ENCODE peak calls at places on chromosome 9, in eight cellular contexts. One of them, this sample, is unnamed.
A peak's percentile ranks its signal among the peaks of the same experiment; 100 is the strongest.

GRCh38 chr9:27939186-27939585 is 365.9 kb upstream of the C9orf72 start:
- DNase-seq in caudate nucleus: no peak
- DNase-seq in ovary: no peak
- DNase-seq in H7: no peak
- DNase-seq in GM03348: no peak
- DNase-seq in AG08395: no peak
- DNase-seq in breast epithelium: no peak
- DNase-seq in AG08396: no peak
- DNase-seq in this sample: no peak

GRCh38 chr9:6909186-6909585 is 151.4 kb downstream of the KDM4C start:
- DNase-seq in breast epithelium: no peak
- DNase-seq in H7: no peak
- DNase-seq in ovary: no peak
- DNase-seq in AG08396: no peak
- DNase-seq in AG08395: no peak
- DNase-seq in GM03348: no peak
- DNase-seq in caudate nucleus: no peak
- DNase-seq in this sample: no peak

GRCh38 chr9:36218411-36218901 is 27.7 kb downstream of the CLTA start:
- DNase-seq in breast epithelium: peak; percentile 44
- DNase-seq in AG08395: no peak
- DNase-seq in caudate nucleus: no peak
- DNase-seq in AG08396: no peak
- DNase-seq in ovary: no peak
- DNase-seq in GM03348: no peak
- DNase-seq in H7: no peak
- DNase-seq in this sample: no peak

GRCh38 chr9:127388856-127389238 is 8.1 kb upstream of the SLC2A8 start:
- DNase-seq in H7: no peak
- DNase-seq in ovary: no peak
- DNase-seq in AG08395: no peak
- DNase-seq in GM03348: no peak
- DNase-seq in AG08396: no peak
- DNase-seq in breast epithelium: no peak
- DNase-seq in caudate nucleus: no peak
- DNase-seq in this sample: no peak

GRCh38 chr9:137484551-137485315 is 25.6 kb upstream of the NSMF start:
- DNase-seq in AG08395: no peak
- DNase-seq in caudate nucleus: no peak
- DNase-seq in ovary: peak; percentile 7
- DNase-seq in AG08396: no peak
- DNase-seq in H7: peak; percentile 54
- DNase-seq in breast epithelium: no peak
- DNase-seq in GM03348: no peak
- DNase-seq in this sample: no peak

GRCh38 chr9:31119882-31120481 is 1264.5 kb upstream of the ACO1 start:
- DNase-seq in GM03348: peak; percentile 18
- DNase-seq in H7: peak; percentile 1
- DNase-seq in AG08395: no peak
- DNase-seq in AG08396: no peak
- DNase-seq in breast epithelium: no peak
- DNase-seq in caudate nucleus: no peak
- DNase-seq in ovary: no peak
- DNase-seq in this sample: no peak

GRCh38 chr9:129006328-129007034 is 21.6 kb downstream of the SH3GLB2 start:
- DNase-seq in breast epithelium: peak; percentile 53
- DNase-seq in AG08396: peak; percentile 89
- DNase-seq in caudate nucleus: peak; percentile 32
- DNase-seq in H7: peak; percentile 95
- DNase-seq in ovary: peak; percentile 66
- DNase-seq in GM03348: peak; percentile 93
- DNase-seq in AG08395: peak; percentile 90
- DNase-seq in this sample: peak; percentile 61

GRCh38 chr9:89448381-89448780 is 49.5 kb downstream of the SEMA4D start:
- DNase-seq in H7: no peak
- DNase-seq in ovary: no peak
- DNase-seq in GM03348: no peak
- DNase-seq in AG08395: no peak
- DNase-seq in breast epithelium: no peak
- DNase-seq in caudate nucleus: peak; percentile 81
- DNase-seq in AG08396: no peak
- DNase-seq in this sample: no peak

GRCh38 chr9:109460576-109460975 is 37.5 kb downstream of the PTPN3 start:
- DNase-seq in caudate nucleus: no peak
- DNase-seq in breast epithelium: no peak
- DNase-seq in GM03348: no peak
- DNase-seq in ovary: no peak
- DNase-seq in AG08396: no peak
- DNase-seq in H7: no peak
- DNase-seq in AG08395: no peak
- DNase-seq in this sample: no peak

GRCh38 chr9:35852876-35853865 is 17.0 kb downstream of the OR13J1 start:
- DNase-seq in AG08395: no peak
- DNase-seq in GM03348: no peak
- DNase-seq in ovary: no peak
- DNase-seq in AG08396: no peak
- DNase-seq in breast epithelium: peak; percentile 11
- DNase-seq in H7: no peak
- DNase-seq in caudate nucleus: no peak
- DNase-seq in this sample: no peak

GRCh38 chr9:104144336-104144735 is 50.2 kb downstream of the SMC2 start:
- DNase-seq in ovary: no peak
- DNase-seq in caudate nucleus: no peak
- DNase-seq in breast epithelium: no peak
- DNase-seq in GM03348: no peak
- DNase-seq in AG08396: no peak
- DNase-seq in H7: no peak
- DNase-seq in AG08395: no peak
- DNase-seq in this sample: no peak

GRCh38 chr9:84212224-84212623 is 128.3 kb downstream of the SLC28A3 start:
- DNase-seq in AG08395: no peak
- DNase-seq in breast epithelium: no peak
- DNase-seq in GM03348: no peak
- DNase-seq in ovary: no peak
- DNase-seq in AG08396: no peak
- DNase-seq in H7: no peak
- DNase-seq in caudate nucleus: no peak
- DNase-seq in this sample: no peak

GRCh38 chr9:100324594-100325200 is 28.0 kb downstream of the TEX10 start:
- DNase-seq in AG08396: no peak
- DNase-seq in breast epithelium: no peak
- DNase-seq in GM03348: peak; percentile 44
- DNase-seq in H7: no peak
- DNase-seq in caudate nucleus: no peak
- DNase-seq in ovary: no peak
- DNase-seq in AG08395: peak; percentile 40
- DNase-seq in this sample: no peak

GRCh38 chr9:130204341-130204740 is 32.1 kb downstream of the NCS1 start:
- DNase-seq in caudate nucleus: no peak
- DNase-seq in ovary: no peak
- DNase-seq in H7: no peak
- DNase-seq in breast epithelium: no peak
- DNase-seq in GM03348: no peak
- DNase-seq in AG08396: no peak
- DNase-seq in AG08395: no peak
- DNase-seq in this sample: no peak

GRCh38 chr9:84447305-84447704 is 106.7 kb upstream of the SLC28A3 start:
- DNase-seq in GM03348: no peak
- DNase-seq in H7: no peak
- DNase-seq in ovary: no peak
- DNase-seq in caudate nucleus: no peak
- DNase-seq in AG08395: no peak
- DNase-seq in breast epithelium: peak; percentile 27
- DNase-seq in AG08396: no peak
- DNase-seq in this sample: no peak

GRCh38 chr9:116475201-116475600 is 211.9 kb upstream of the TRIM32 start:
- DNase-seq in breast epithelium: no peak
- DNase-seq in ovary: no peak
- DNase-seq in AG08396: peak; percentile 16
- DNase-seq in caudate nucleus: no peak
- DNase-seq in GM03348: peak; percentile 73
- DNase-seq in H7: no peak
- DNase-seq in AG08395: peak; percentile 65
- DNase-seq in this sample: no peak

GRCh38 chr9:133048595-133048994 is 13.2 kb upstream of the CEL start:
- DNase-seq in caudate nucleus: no peak
- DNase-seq in ovary: no peak
- DNase-seq in AG08395: peak; percentile 61
- DNase-seq in H7: peak; percentile 88
- DNase-seq in breast epithelium: no peak
- DNase-seq in GM03348: peak; percentile 71
- DNase-seq in AG08396: peak; percentile 71
- DNase-seq in this sample: peak; percentile 54

GRCh38 chr9:134374301-134375010 is 48.2 kb downstream of the RXRA start:
- DNase-seq in caudate nucleus: no peak
- DNase-seq in AG08395: no peak
- DNase-seq in H7: peak; percentile 62
- DNase-seq in breast epithelium: no peak
- DNase-seq in AG08396: no peak
- DNase-seq in GM03348: no peak
- DNase-seq in ovary: no peak
- DNase-seq in this sample: no peak

GRCh38 chr9:97517331-97518089 is 16.0 kb downstream of the TMOD1 start:
- DNase-seq in ovary: no peak
- DNase-seq in AG08396: no peak
- DNase-seq in caudate nucleus: no peak
- DNase-seq in AG08395: no peak
- DNase-seq in H7: peak; percentile 41
- DNase-seq in breast epithelium: no peak
- DNase-seq in GM03348: no peak
- DNase-seq in this sample: no peak

This sample was measured in left lung.